ENCODE peak calls at places on chromosomes 12 and 14, in five cellular contexts. B, K, Q, F and T are unnamed samples.

GRCh38 chr14:75649773-75650172 is 10.9 kb downstream of the ERG28 start:
- DNase-seq in B (no peak), K (no peak), Q (no peak), F (no peak), T (no peak)

GRCh38 chr12:104877107-104877705 is 80.9 kb downstream of the SLC41A2 start:
- DNase-seq in B (no peak), K (peak), Q (peak), F (no peak), T (no peak)

GRCh38 chr14:106694638-106695393 is 1168.4 kb downstream of the TMEM121 start:
- DNase-seq in B (no peak), K (no peak), Q (peak), F (peak), T (no peak)

GRCh38 chr12:94525951-94526350 is 66.3 kb upstream of the CEP83 start:
- DNase-seq in B (no peak), K (no peak), Q (no peak), F (no peak), T (no peak)

GRCh38 chr14:59187802-59188460 is 536 bp upstream of the DAAM1 start:
- DNase-seq in B (no peak), K (peak), Q (peak), F (no peak), T (peak)

GRCh38 chr12:106584104-106585064 is 1.6 kb downstream of the RFX4 start:
- DNase-seq in B (no peak), K (no peak), Q (no peak), F (no peak), T (no peak)

GRCh38 chr12:14322403-14322802 is 43.1 kb upstream of the ATF7IP start:
- DNase-seq in B (no peak), K (no peak), Q (no peak), F (no peak), T (no peak)

GRCh38 chr12:65074932-65075331 is 46.2 kb downstream of the WIF1 start:
- DNase-seq in B (no peak), K (no peak), Q (no peak), F (no peak), T (no peak)

GRCh38 chr14:104290756-104291122 is 152.4 kb downstream of the KIF26A start:
- DNase-seq in B (no peak), K (no peak), Q (no peak), F (no peak), T (peak)

GRCh38 chr12:122980192-122981035 is at the start of gene ARL6IP4:
- DNase-seq in B (peak), K (peak), Q (peak), F (no peak), T (peak)

GRCh38 chr12:57883700-57884099 is 37.2 kb upstream of the CTDSP2 start:
- DNase-seq in B (no peak), K (no peak), Q (no peak), F (no peak), T (no peak)

GRCh38 chr14:25180221-25180620 is 130.3 kb upstream of the STXBP6 start:
- DNase-seq in B (no peak), K (no peak), Q (no peak), F (no peak), T (no peak)

GRCh38 chr14:36928432-36928831 is 244.0 kb downstream of the SLC25A21 start:
- DNase-seq in B (no peak), K (no peak), Q (no peak), F (no peak), T (no peak)

GRCh38 chr14:22982477-22983245 is at the start of gene AJUBA:
- DNase-seq in B (peak), K (peak), Q (peak), F (peak), T (peak)

GRCh38 chr12:3204143-3204542 is 127.0 kb downstream of the TSPAN9 start:
- DNase-seq in B (no peak), K (no peak), Q (no peak), F (no peak), T (no peak)

GRCh38 chr14:58839233-58839632 is 201.5 kb downstream of the DACT1 start:
- DNase-seq in B (no peak), K (no peak), Q (no peak), F (no peak), T (no peak)

GRCh38 chr12:212383-212798 is 1.6 kb downstream of the SLC6A12 start:
- DNase-seq in B (no peak), K (no peak), Q (no peak), F (no peak), T (no peak)

GRCh38 chr12:102769323-102769916 is 147.6 kb downstream of the PAH start:
- DNase-seq in B (peak), K (peak), Q (peak), F (peak), T (no peak)

GRCh38 chr14:98634043-98634820 is 637.8 kb downstream of the BCL11B start:
- DNase-seq in B (no peak), K (no peak), Q (no peak), F (no peak), T (no peak)

GRCh38 chr12:31491819-31492598 is 98.9 kb downstream of the DENND5B start:
- DNase-seq in B (no peak), K (no peak), Q (no peak), F (peak), T (no peak)

GRCh38 chr12:48002179-48002601 is 2.1 kb downstream of the COL2A1 start:
- DNase-seq in B (no peak), K (no peak), Q (no peak), F (no peak), T (no peak)

GRCh38 chr14:53147893-53148292 is 5.2 kb downstream of the DDHD1 start:
- DNase-seq in B (no peak), K (no peak), Q (no peak), F (no peak), T (no peak)

GRCh38 chr14:100882991-100883788 is 20.3 kb downstream of the RTL1 start:
- DNase-seq in B (no peak), K (no peak), Q (no peak), F (no peak), T (peak)